ENCODE peak calls at places on chromosomes 16 and 17, in ten cellular contexts. Y, U, N, O, Q, W, M, F, A and Z are unnamed samples.

GRCh38 chr16:55470533-55471371 is 8.2 kb upstream of the MMP2 start:
- DNase-seq in Y (no peak), U (no peak), N (peak; percentile 74), O (no peak), Q (no peak), W (no peak), M (no peak), F (peak; percentile 65), A (no peak), Z (no peak)

GRCh38 chr16:54282923-54283734 is 3.5 kb downstream of the IRX3 start:
- DNase-seq in Y (no peak), U (no peak), N (no peak), O (no peak), Q (no peak), W (peak; percentile 56), M (no peak), F (no peak), A (no peak), Z (peak; percentile 60)

GRCh38 chr17:6110592-6110991 is 40.4 kb downstream of the WSCD1 start:
- DNase-seq in Y (no peak), U (peak; percentile 52), N (no peak), O (no peak), Q (no peak), W (no peak), M (no peak), F (no peak), A (no peak), Z (no peak)

GRCh38 chr17:31147507-31148202 is 52.9 kb downstream of the NF1 start:
- DNase-seq in Y (no peak), U (no peak), N (no peak), O (no peak), Q (no peak), W (no peak), M (no peak), F (no peak), A (no peak), Z (no peak)

GRCh38 chr16:65547799-65548446 is 426.1 kb upstream of the CDH11 start:
- DNase-seq in Y (peak; percentile 21), U (no peak), N (peak; percentile 93), O (no peak), Q (no peak), W (peak; percentile 19), M (no peak), F (no peak), A (no peak), Z (no peak)

GRCh38 chr17:50787106-50787505 is 19.8 kb upstream of the ANKRD40CL start:
- DNase-seq in Y (no peak), U (no peak), N (no peak), O (no peak), Q (no peak), W (no peak), M (no peak), F (no peak), A (no peak), Z (no peak)

GRCh38 chr16:64823676-64824075 is 298.2 kb downstream of the CDH11 start:
- DNase-seq in Y (no peak), U (no peak), N (no peak), O (no peak), Q (no peak), W (peak; percentile 19), M (no peak), F (no peak), A (no peak), Z (no peak)

GRCh38 chr17:50180593-50180992 is 14.8 kb downstream of the SGCA start:
- DNase-seq in Y (no peak), U (no peak), N (no peak), O (no peak), Q (no peak), W (no peak), M (no peak), F (no peak), A (no peak), Z (peak; percentile 9)

DNA sequence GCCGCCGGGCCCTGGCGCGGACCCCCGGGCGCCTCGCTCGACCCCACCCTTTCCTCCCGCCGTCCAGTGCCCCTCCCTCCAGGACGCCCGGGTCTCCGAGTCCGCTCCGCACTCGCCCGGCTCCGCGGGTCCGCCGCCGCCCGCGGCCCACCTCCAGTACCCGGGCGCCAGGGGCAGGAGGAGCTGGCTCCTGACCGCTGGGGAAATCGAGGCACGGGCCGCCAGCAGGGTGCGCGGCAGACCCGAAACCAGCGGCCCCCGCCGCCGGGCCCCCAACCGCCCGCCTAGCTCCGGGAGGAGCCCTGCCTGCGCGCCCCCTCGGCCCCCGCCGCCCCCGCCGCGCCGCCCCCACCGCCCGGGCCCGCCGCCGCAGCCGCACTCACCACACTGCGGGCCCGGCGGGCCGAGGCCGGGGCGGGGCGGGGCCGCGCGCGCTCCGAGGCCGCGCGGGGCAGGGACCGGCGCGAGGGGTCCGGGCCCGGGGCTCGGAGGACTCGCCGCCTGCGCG is 336 bp downstream of the MAFG start:
- DNase-seq in Y (no peak), U (no peak), N (no peak), O (peak; percentile 29), Q (no peak), W (no peak), M (no peak), F (no peak), A (no peak), Z (no peak)
- H3K4me1 ChIP-seq in Y (peaks cover 20% of the 10 kb centered on the region), U (peaks cover 34% of the 10 kb centered on the region), N (peaks cover 16% of the 10 kb centered on the region), O (peaks cover 64% of the 10 kb centered on the region), Q (peaks cover 43% of the 10 kb centered on the region), W (peaks cover 26% of the 10 kb centered on the region), M (peaks cover 51% of the 10 kb centered on the region), F (peaks cover 11% of the 10 kb centered on the region), A (peaks cover 37% of the 10 kb centered on the region), Z (peaks cover 22% of the 10 kb centered on the region)

DNA sequence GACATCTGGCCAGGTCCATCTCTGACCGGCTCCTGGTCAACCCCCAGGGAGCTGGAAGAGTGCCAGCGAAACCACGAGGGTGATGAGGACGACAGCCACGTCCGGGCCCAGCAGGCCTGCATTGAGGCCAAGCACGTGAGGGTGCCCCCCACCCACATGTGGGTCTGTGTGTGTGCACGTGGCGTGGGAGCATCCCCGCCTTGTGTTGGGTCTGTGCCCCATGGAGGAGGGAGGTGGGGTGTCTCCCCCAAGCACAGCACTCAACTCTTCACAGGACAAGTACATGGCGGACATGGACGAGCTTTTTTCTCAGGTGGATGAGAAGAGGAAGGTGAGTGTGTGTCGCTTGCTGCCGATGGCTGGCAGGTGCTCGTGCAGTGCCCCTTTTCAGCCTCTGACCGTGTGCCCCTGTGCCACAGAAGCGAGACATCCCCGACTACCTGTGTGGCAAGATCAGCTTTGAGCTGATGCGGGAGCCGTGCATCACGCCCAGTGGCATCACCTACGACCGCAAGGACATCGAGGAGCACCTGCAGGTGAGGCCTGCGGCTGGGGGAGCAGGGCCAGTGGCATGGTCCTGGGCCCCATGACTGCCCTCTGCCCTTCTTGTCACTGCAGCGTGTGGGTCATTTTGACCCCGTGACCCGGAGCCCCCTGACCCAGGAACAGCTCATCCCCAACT is 1.7 kb downstream of the STUB1 start:
- DNase-seq in Y (no peak), U (no peak), N (no peak), O (no peak), Q (no peak), W (no peak), M (peak; percentile 42), F (no peak), A (no peak), Z (no peak)
- H3K4me3 ChIP-seq in Y (peak overlapping the region; percentile 96), U (no peak overlapping the region), N (peak overlapping the region; percentile 77), O (peak overlapping the region; percentile 88), Q (peak overlapping the region; percentile 74), W (peak overlapping the region; percentile 71), M (no peak overlapping the region), F (peak overlapping the region; percentile 90), A (no peak overlapping the region), Z (no peak overlapping the region)

GRCh38 chr17:76617838-76618237 is 25.7 kb downstream of the ST6GALNAC1 start:
- DNase-seq in Y (no peak), U (no peak), N (no peak), O (no peak), Q (no peak), W (no peak), M (no peak), F (no peak), A (no peak), Z (no peak)

GRCh38 chr17:76614912-76615617 is 28.5 kb downstream of the ST6GALNAC1 start:
- DNase-seq in Y (no peak), U (no peak), N (no peak), O (no peak), Q (no peak), W (no peak), M (no peak), F (no peak), A (no peak), Z (no peak)

GRCh38 chr17:76612465-76612864 is 26.8 kb upstream of the ST6GALNAC2 start:
- DNase-seq in Y (no peak), U (no peak), N (no peak), O (no peak), Q (no peak), W (no peak), M (no peak), F (no peak), A (no peak), Z (no peak)

GRCh38 chr17:76611747-76612143 is 26.1 kb upstream of the ST6GALNAC2 start:
- DNase-seq in Y (no peak), U (no peak), N (no peak), O (no peak), Q (no peak), W (no peak), M (no peak), F (no peak), A (no peak), Z (no peak)

DNA sequence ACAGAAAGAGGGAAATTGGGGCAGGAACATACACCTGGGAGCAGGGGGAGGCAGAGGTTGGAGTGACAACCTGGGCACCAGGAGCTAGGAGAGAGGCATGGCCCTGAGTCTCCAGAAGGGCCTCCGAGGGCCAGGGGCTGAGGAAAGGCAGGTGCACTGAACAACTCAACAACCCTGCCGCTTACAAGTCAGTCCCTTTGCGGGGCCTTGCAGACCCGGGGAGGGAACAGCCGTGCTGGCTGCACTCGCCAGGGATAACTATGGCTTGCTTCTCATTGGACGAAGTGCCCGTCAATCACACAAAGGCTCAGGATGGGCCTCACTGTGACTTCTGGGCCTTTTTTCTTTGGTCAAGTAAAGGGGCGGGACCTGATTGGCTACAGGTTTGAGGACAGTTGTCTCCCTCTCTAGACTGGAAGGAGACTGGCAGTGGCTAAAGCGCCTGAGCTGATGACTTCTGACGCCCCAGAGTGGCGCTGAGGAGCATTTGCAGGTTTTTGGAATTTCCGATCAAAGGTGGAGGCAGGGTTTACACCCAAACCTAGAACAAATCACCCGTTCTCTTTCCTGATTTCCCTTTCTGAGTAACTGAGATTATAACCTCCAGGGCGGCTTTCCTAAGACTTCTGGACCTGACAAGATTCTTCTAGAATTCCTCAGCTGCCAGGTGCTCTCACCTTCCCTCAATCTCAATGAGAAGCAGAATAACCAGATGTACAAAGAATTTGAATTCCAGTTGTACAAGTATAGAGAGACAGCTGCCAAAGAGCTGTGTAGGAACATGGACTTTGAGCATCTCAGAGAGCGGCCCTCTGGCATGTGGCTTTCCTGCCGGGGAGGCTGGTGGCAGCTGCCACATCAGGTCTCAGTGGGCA is 27.6 kb upstream of the ST6GALNAC2 start:
- DNase-seq in Y (no peak), U (no peak), N (no peak), O (no peak), Q (no peak), W (peak; percentile 93), M (no peak), F (no peak), A (no peak), Z (no peak)
- H3K27ac ChIP-seq in Y (no peak overlapping the region), U (no peak overlapping the region), N (no peak overlapping the region), O (no peak overlapping the region), Q (no peak overlapping the region), W (peak overlapping the region; percentile 40), M (no peak overlapping the region), F (peak overlapping the region; percentile 12), A (no peak overlapping the region), Z (no peak overlapping the region)

DNA sequence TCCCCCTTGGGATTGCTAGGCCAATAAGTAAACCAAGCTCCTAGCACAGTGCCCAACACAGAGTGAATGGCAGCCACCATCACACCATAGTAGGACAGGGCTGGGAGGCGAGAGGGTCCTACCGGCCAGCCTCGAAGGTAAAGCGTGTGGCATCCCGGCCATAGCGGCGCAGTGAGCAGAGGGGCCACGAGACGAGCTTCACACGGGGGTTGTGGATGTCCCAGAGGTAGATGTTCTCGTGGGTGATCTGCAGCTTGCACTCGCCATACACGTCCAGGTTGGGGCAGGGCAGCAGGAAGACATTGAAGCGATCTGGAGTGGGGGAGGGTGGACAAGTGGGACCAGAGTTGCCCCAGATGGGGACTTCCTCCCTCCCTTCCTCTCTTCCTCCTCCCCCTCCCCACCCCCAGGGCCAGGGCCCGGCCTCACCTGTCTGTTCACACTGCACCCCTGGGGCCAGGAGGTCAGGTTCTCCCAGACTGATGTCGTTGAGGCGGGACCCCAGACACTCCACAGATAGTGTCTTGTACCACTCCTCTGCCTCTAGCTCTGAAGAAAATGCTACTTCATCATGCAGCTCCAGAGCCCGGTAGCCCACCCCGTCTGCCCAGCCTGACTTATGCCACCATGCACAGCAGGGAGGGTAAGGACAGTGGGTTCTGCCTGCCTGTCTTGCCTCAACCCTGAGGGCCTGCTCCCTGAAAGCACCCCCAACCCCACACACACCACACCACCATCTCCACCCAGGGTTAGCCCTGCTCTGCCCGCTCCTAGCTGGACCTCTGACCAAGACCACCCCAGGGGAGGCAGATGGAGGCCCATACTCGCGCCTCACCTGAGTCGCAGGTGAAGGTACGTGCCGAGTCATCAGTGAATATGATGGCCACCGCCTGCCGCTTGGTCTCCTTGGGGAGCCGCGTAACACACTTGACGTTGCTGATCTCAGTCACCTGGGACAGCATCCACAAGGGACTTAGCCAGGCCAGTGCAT is 11.3 kb downstream of the DOK4 start:
- DNase-seq in Y (no peak), U (no peak), N (no peak), O (no peak), Q (no peak), W (no peak), M (no peak), F (peak; percentile 48), A (no peak), Z (no peak)
- H3K4me1 ChIP-seq in Y (peaks cover 7% of the 10 kb centered on the region), U (peaks cover 29% of the 10 kb centered on the region), N (peaks cover 12% of the 10 kb centered on the region), O (peaks cover 66% of the 10 kb centered on the region), Q (peaks cover 97% of the 10 kb centered on the region), W (peaks cover 58% of the 10 kb centered on the region), M (peaks cover 67% of the 10 kb centered on the region), F (peaks cover 11% of the 10 kb centered on the region), A (peaks cover 10% of the 10 kb centered on the region), Z (peaks cover 30% of the 10 kb centered on the region)